ENCODE peak calls at places on chromosomes 4 and X, in six cellular contexts. One of them, this sample, is unnamed.

GRCh38 chr4:113052379-113052951 is 3.0 kb downstream of the ANK2 start:
- DNase-seq in stimulated activated CD4-positive, alpha-beta T cell treated with anti-CD3 and anti-CD28 coated beads, Interleukin-1b, Interleukin-23, amount 100 ng/mL, for 48 hours: no peak
- DNase-seq in AG09309: peak
- DNase-seq in NCI-H82: no peak
- DNase-seq in naive thymus-derived CD8-positive, alpha-beta T cell: no peak
- DNase-seq in Caki2: peak
- DNase-seq in this sample: no peak

GRCh38 chr4:109676886-109677285 is 26.4 kb downstream of the CASP6 start:
- DNase-seq in Caki2: no peak
- DNase-seq in NCI-H82: no peak
- DNase-seq in naive thymus-derived CD8-positive, alpha-beta T cell: no peak
- DNase-seq in AG09309: no peak
- DNase-seq in stimulated activated CD4-positive, alpha-beta T cell treated with anti-CD3 and anti-CD28 coated beads, Interleukin-1b, Interleukin-23, amount 100 ng/mL, for 48 hours: no peak
- DNase-seq in this sample: no peak

GRCh38 chr4:154254999-154255398 is 236.6 kb downstream of the DCHS2 start:
- DNase-seq in AG09309: no peak
- DNase-seq in NCI-H82: no peak
- DNase-seq in naive thymus-derived CD8-positive, alpha-beta T cell: no peak
- DNase-seq in Caki2: no peak
- DNase-seq in stimulated activated CD4-positive, alpha-beta T cell treated with anti-CD3 and anti-CD28 coated beads, Interleukin-1b, Interleukin-23, amount 100 ng/mL, for 48 hours: no peak
- DNase-seq in this sample: no peak

GRCh38 chr4:26458104-26458503 is 32.2 kb downstream of the CCKAR start:
- DNase-seq in NCI-H82: no peak
- DNase-seq in stimulated activated CD4-positive, alpha-beta T cell treated with anti-CD3 and anti-CD28 coated beads, Interleukin-1b, Interleukin-23, amount 100 ng/mL, for 48 hours: no peak
- DNase-seq in AG09309: peak
- DNase-seq in naive thymus-derived CD8-positive, alpha-beta T cell: no peak
- DNase-seq in Caki2: no peak
- DNase-seq in this sample: no peak

GRCh38 chrX:111519215-111519614 is 7.8 kb downstream of the SERTM2 start:
- DNase-seq in stimulated activated CD4-positive, alpha-beta T cell treated with anti-CD3 and anti-CD28 coated beads, Interleukin-1b, Interleukin-23, amount 100 ng/mL, for 48 hours: no peak
- DNase-seq in Caki2: no peak
- DNase-seq in AG09309: no peak
- DNase-seq in NCI-H82: peak
- DNase-seq in naive thymus-derived CD8-positive, alpha-beta T cell: no peak
- DNase-seq in this sample: no peak

GRCh38 chr4:132227349-132228165 is 921.5 kb upstream of the PCDH10 start:
- DNase-seq in naive thymus-derived CD8-positive, alpha-beta T cell: no peak
- DNase-seq in stimulated activated CD4-positive, alpha-beta T cell treated with anti-CD3 and anti-CD28 coated beads, Interleukin-1b, Interleukin-23, amount 100 ng/mL, for 48 hours: peak
- DNase-seq in Caki2: no peak
- DNase-seq in AG09309: no peak
- DNase-seq in NCI-H82: peak
- DNase-seq in this sample: no peak

GRCh38 chr4:171288816-171289432 is 524.3 kb upstream of the GALNTL6 start:
- DNase-seq in NCI-H82: no peak
- DNase-seq in naive thymus-derived CD8-positive, alpha-beta T cell: no peak
- DNase-seq in stimulated activated CD4-positive, alpha-beta T cell treated with anti-CD3 and anti-CD28 coated beads, Interleukin-1b, Interleukin-23, amount 100 ng/mL, for 48 hours: no peak
- DNase-seq in Caki2: no peak
- DNase-seq in AG09309: no peak
- DNase-seq in this sample: no peak

GRCh38 chrX:10564484-10564883 is 55.9 kb downstream of the MID1 start:
- DNase-seq in AG09309: no peak
- DNase-seq in NCI-H82: no peak
- DNase-seq in Caki2: no peak
- DNase-seq in stimulated activated CD4-positive, alpha-beta T cell treated with anti-CD3 and anti-CD28 coated beads, Interleukin-1b, Interleukin-23, amount 100 ng/mL, for 48 hours: no peak
- DNase-seq in naive thymus-derived CD8-positive, alpha-beta T cell: no peak
- DNase-seq in this sample: no peak

GRCh38 chrX:54093159-54093558 is 48.9 kb upstream of the PHF8 start:
- DNase-seq in NCI-H82: no peak
- DNase-seq in stimulated activated CD4-positive, alpha-beta T cell treated with anti-CD3 and anti-CD28 coated beads, Interleukin-1b, Interleukin-23, amount 100 ng/mL, for 48 hours: no peak
- DNase-seq in naive thymus-derived CD8-positive, alpha-beta T cell: no peak
- DNase-seq in Caki2: no peak
- DNase-seq in AG09309: no peak
- DNase-seq in this sample: no peak

This sample was measured in effector CD8-positive, alpha-beta T cell.